ENCODE peak calls at places on chromosome 17, in four cellular contexts. R is left cardiac atrium, J is skeletal muscle cell, A is IMR-90. Y is an unnamed sample.

GRCh38 chr17:29590261-29590978 is 972 bp upstream of the GIT1 start:
- DNase-seq in R (peak), J (no peak), A (peak), Y (peak)

GRCh38 chr17:40458001-40458791 is 14.9 kb downstream of the IGFBP4 start:
- DNase-seq in R (peak), J (no peak), A (peak), Y (peak)

GRCh38 chr17:78789663-78790181 is 7.6 kb upstream of the CYTH1 start:
- DNase-seq in R (peak), J (peak), A (peak), Y (peak)

GRCh38 chr17:29949708-29950107 is 8.3 kb downstream of the EFCAB5 start:
- DNase-seq in R (no peak), J (no peak), A (no peak), Y (no peak)

GRCh38 chr17:7703584-7704574 is 1.1 kb upstream of the EFNB3 start:
- DNase-seq in R (peak), J (peak), A (no peak), Y (no peak)

GRCh38 chr17:2634361-2634960 is 41.0 kb downstream of the PAFAH1B1 start:
- DNase-seq in R (no peak), J (no peak), A (peak), Y (peak)

GRCh38 chr17:67855504-67856324 is 30.4 kb downstream of the BPTF start:
- DNase-seq in R (no peak), J (no peak), A (no peak), Y (no peak)

GRCh38 chr17:81966343-81967243 is 5.6 kb upstream of the NOTUM start:
- DNase-seq in R (peak), J (peak), A (peak), Y (peak)

GRCh38 chr17:55414983-55415382 is 6.7 kb downstream of the MMD start:
- DNase-seq in R (no peak), J (no peak), A (no peak), Y (no peak)

GRCh38 chr17:29585080-29585751 is 4.2 kb downstream of the GIT1 start:
- DNase-seq in R (peak), J (no peak), A (no peak), Y (no peak)

GRCh38 chr17:82217120-82217529 is 4.5 kb upstream of the CCDC57 start:
- DNase-seq in R (no peak), J (no peak), A (no peak), Y (peak)

GRCh38 chr17:44759096-44759915 is 518 bp downstream of the ADAM11 start:
- DNase-seq in R (no peak), J (no peak), A (no peak), Y (no peak)

GRCh38 chr17:41524261-41524660 is 3.8 kb downstream of the KRT19 start:
- DNase-seq in R (no peak), J (no peak), A (no peak), Y (no peak)

GRCh38 chr17:75776399-75777242 is 8.0 kb upstream of the UNK start:
- DNase-seq in R (no peak), J (no peak), A (no peak), Y (no peak)

GRCh38 chr17:62187681-62188080 is 122.6 kb upstream of the MED13 start:
- DNase-seq in R (no peak), J (no peak), A (peak), Y (peak)

GRCh38 chr17:11122908-11123307 is 118.1 kb upstream of the SHISA6 start:
- DNase-seq in R (peak), J (no peak), A (no peak), Y (no peak)

GRCh38 chr17:16040710-16041251 is 41.2 kb downstream of the TTC19 start:
- DNase-seq in R (no peak), J (no peak), A (peak), Y (peak)

GRCh38 chr17:28985950-28986713 is 19.7 kb downstream of the SEZ6 start:
- DNase-seq in R (no peak), J (no peak), A (no peak), Y (no peak)

GRCh38 chr17:76004750-76005262 is 4.2 kb downstream of the CDK3 start:
- DNase-seq in R (no peak), J (no peak), A (peak), Y (no peak)

GRCh38 chr17:65283704-65284103 is 146.5 kb downstream of the RGS9 start:
- DNase-seq in R (no peak), J (peak), A (peak), Y (no peak)

Y was measured in LHCN-M2.